ENCODE peak calls at places on chromosomes 7 and 10, in nine cellular contexts. Y is right lobe of liver, L is psoas muscle, M is tibial nerve, H is T-helper 2 cell, O is T-cell, D is epithelial cell of prostate, R is NCI-H1092 treated with DMSO at 0.1 percent for 48 hours, U is heart right ventricle. T is an unnamed sample.

GRCh38 chr7:158067219-158067930 is 520.2 kb downstream of the PTPRN2 start:
- DNase-seq in Y (no peak), L (no peak), M (no peak), H (no peak), O (no peak), D (no peak), R (no peak), U (no peak), T (peak)

GRCh38 chr7:130896051-130896881 is 162.3 kb upstream of the KLF14 start:
- DNase-seq in Y (no peak), L (no peak), M (no peak), H (no peak), O (no peak), D (no peak), R (no peak), U (no peak), T (no peak)

GRCh38 chr10:34102237-34102673 is 712.8 kb downstream of the PARD3 start:
- DNase-seq in Y (no peak), L (peak), M (peak), H (no peak), O (no peak), D (no peak), R (no peak), U (peak), T (no peak)

GRCh38 chr7:98418636-98419315 is 17.9 kb upstream of the BAIAP2L1 start:
- DNase-seq in Y (peak), L (no peak), M (no peak), H (no peak), O (no peak), D (peak), R (no peak), U (no peak), T (no peak)

GRCh38 chr10:35707642-35708425 is 65.7 kb upstream of the FZD8 start:
- DNase-seq in Y (no peak), L (no peak), M (no peak), H (no peak), O (no peak), D (no peak), R (no peak), U (no peak), T (no peak)

GRCh38 chr7:47045592-47045991 is 536.3 kb downstream of the TNS3 start:
- DNase-seq in Y (no peak), L (no peak), M (no peak), H (no peak), O (no peak), D (no peak), R (no peak), U (no peak), T (no peak)

GRCh38 chr10:125201108-125201524 is 40.8 kb upstream of the CTBP2 start:
- DNase-seq in Y (no peak), L (no peak), M (no peak), H (no peak), O (no peak), D (peak), R (no peak), U (no peak), T (no peak)

GRCh38 chr7:33262476-33262875 is 133.1 kb downstream of the BBS9 start:
- DNase-seq in Y (no peak), L (no peak), M (no peak), H (no peak), O (no peak), D (no peak), R (no peak), U (no peak), T (no peak)

GRCh38 chr10:121771957-121772356 is 155.9 kb downstream of the ATE1 start:
- DNase-seq in Y (no peak), L (no peak), M (no peak), H (no peak), O (no peak), D (no peak), R (no peak), U (no peak), T (no peak)

GRCh38 chr7:90944021-90944420 is 320.2 kb upstream of the FZD1 start:
- DNase-seq in Y (no peak), L (no peak), M (no peak), H (no peak), O (no peak), D (no peak), R (no peak), U (no peak), T (no peak)

GRCh38 chr10:98391578-98391991 is 23.4 kb downstream of the PYROXD2 start:
- DNase-seq in Y (no peak), L (peak), M (peak), H (no peak), O (no peak), D (no peak), R (no peak), U (peak), T (no peak)

GRCh38 chr7:137492889-137493288 is 149.4 kb upstream of the PTN start:
- DNase-seq in Y (no peak), L (no peak), M (no peak), H (no peak), O (no peak), D (no peak), R (no peak), U (no peak), T (no peak)

GRCh38 chr7:27846388-27846787 is 106.4 kb downstream of the TAX1BP1 start:
- DNase-seq in Y (no peak), L (no peak), M (no peak), H (no peak), O (no peak), D (peak), R (no peak), U (no peak), T (no peak)

GRCh38 chr7:141115949-141116348 is 42.1 kb downstream of the TMEM178B start:
- DNase-seq in Y (no peak), L (no peak), M (no peak), H (no peak), O (no peak), D (no peak), R (peak), U (no peak), T (no peak)

GRCh38 chr7:92809397-92810241 is 26.8 kb downstream of the CDK6 start:
- DNase-seq in Y (peak), L (no peak), M (peak), H (no peak), O (peak), D (peak), R (no peak), U (no peak), T (no peak)

T was measured in NCI-H524 treated with DMSO at 0.1 percent for 48 hours.